ENCODE peak calls at places on chromosomes 16 and 17, in five cellular contexts. I is AG04449, U is upper lobe of right lung, H is stomach, X is uterus. L is an unnamed sample.
A peak's percentile ranks its signal among the peaks of the same experiment; 100 is the strongest.

GRCh38 chr17:78250891-78251772 is 19.7 kb downstream of the TMEM235 start:
- DNase-seq in H (peak; percentile 87), I (no peak), U (peak; percentile 94), X (peak; percentile 72), L (peak; percentile 61)

GRCh38 chr16:80824623-80825364 is 20.4 kb upstream of the CDYL2 start:
- DNase-seq in U (no peak), I (no peak), H (peak; percentile 39), X (no peak), L (peak; percentile 55)

GRCh38 chr16:85157813-85158701 is 45.8 kb upstream of the CIBAR2 start:
- DNase-seq in H (no peak), I (no peak), U (no peak), X (no peak), L (no peak)

GRCh38 chr16:78289844-78290277 is 190.4 kb downstream of the WWOX start:
- DNase-seq in H (no peak), U (no peak), I (no peak), X (no peak), L (no peak)

GRCh38 chr16:62077998-62078397 is 41.8 kb upstream of the CDH8 start:
- DNase-seq in X (no peak), I (no peak), U (no peak), H (no peak), L (no peak)

GRCh38 chr17:15649861-15650391 is 30.4 kb upstream of the FBXW10B start:
- DNase-seq in U (no peak), X (peak; percentile 61), I (no peak), H (peak; percentile 78), L (peak; percentile 18)

GRCh38 chr17:17732892-17733670 is 51.8 kb downstream of the RAI1 start:
- DNase-seq in H (peak; percentile 57), I (peak; percentile 54), U (no peak), X (no peak), L (no peak)

GRCh38 chr17:82188001-82188961 is 24.4 kb downstream of the CCDC57 start:
- DNase-seq in X (no peak), U (no peak), I (no peak), H (no peak), L (no peak)

GRCh38 chr17:68365469-68365868 is 74.2 kb downstream of the ARSG start:
- DNase-seq in H (no peak), I (no peak), X (no peak), U (no peak), L (no peak)

GRCh38 chr17:76700627-76701470 is 9.9 kb downstream of the MXRA7 start:
- DNase-seq in X (peak; percentile 89), U (no peak), H (no peak), I (peak; percentile 56), L (no peak)

GRCh38 chr17:28524476-28525415 is 18.6 kb downstream of the FOXN1 start:
- DNase-seq in I (peak; percentile 38), U (peak; percentile 80), X (no peak), H (peak; percentile 89), L (peak; percentile 13)

GRCh38 chr17:70217571-70217970 is 48.2 kb downstream of the KCNJ2 start:
- DNase-seq in U (no peak), I (no peak), H (no peak), X (no peak), L (no peak)

GRCh38 chr16:46768809-46769208 is 20.7 kb upstream of the MYLK3 start:
- DNase-seq in U (no peak), I (no peak), H (no peak), X (no peak), L (no peak)

GRCh38 chr17:76537578-76538280 is at the start of gene CYGB:
- DNase-seq in H (no peak), X (no peak), U (peak; percentile 75), I (no peak), L (no peak)

GRCh38 chr16:46787909-46788308 is 39.8 kb upstream of the MYLK3 start:
- DNase-seq in H (no peak), U (no peak), I (no peak), X (no peak), L (no peak)

GRCh38 chr17:2929881-2930533 is 133.4 kb downstream of the OR1D5 start:
- DNase-seq in I (no peak), H (peak; percentile 71), U (no peak), X (no peak), L (no peak)

GRCh38 chr17:8896641-8897635 is 29.5 kb upstream of the PIK3R6 start:
- DNase-seq in U (no peak), I (no peak), X (no peak), H (peak; percentile 11), L (no peak)

GRCh38 chr16:10514369-10515055 is 65.9 kb downstream of the EMP2 start:
- DNase-seq in X (peak; percentile 57), U (no peak), H (peak; percentile 65), I (peak; percentile 34), L (peak; percentile 48)

GRCh38 chr16:72832640-72833039 is 215.3 kb downstream of the ZFHX3 start:
- DNase-seq in I (no peak), X (peak; percentile 88), H (peak; percentile 86), U (peak; percentile 87), L (peak; percentile 48)

GRCh38 chr17:80948091-80948960 is 43.3 kb upstream of the CHMP6 start:
- DNase-seq in I (no peak), X (peak; percentile 14), U (peak; percentile 68), H (no peak), L (no peak)

GRCh38 chr17:74427048-74427762 is 4.7 kb upstream of the GPRC5C start:
- DNase-seq in X (no peak), H (peak; percentile 86), I (no peak), U (peak; percentile 69), L (no peak)

GRCh38 chr16:90077757-90078593 is 844 bp upstream of the PRDM7 start:
- DNase-seq in X (no peak), I (no peak), U (no peak), H (no peak), L (no peak)

GRCh38 chr16:55021595-55022475 is 91.2 kb downstream of the IRX5 start:
- DNase-seq in U (no peak), I (no peak), H (no peak), X (no peak), L (peak; percentile 46)

GRCh38 chr17:80364091-80364691 is 50.8 kb upstream of the ENDOV start:
- DNase-seq in U (no peak), I (no peak), X (no peak), H (no peak), L (no peak)

GRCh38 chr17:57257213-57257873 is 1.0 kb downstream of the MSI2 start:
- DNase-seq in H (no peak), I (no peak), X (no peak), U (no peak), L (no peak)

GRCh38 chr17:47733414-47734288 is 615 bp downstream of the TBX21 start:
- DNase-seq in X (no peak), U (peak; percentile 49), H (no peak), I (no peak), L (no peak)

GRCh38 chr16:74987027-74987681 is 2.2 kb upstream of the WDR59 start:
- DNase-seq in H (no peak), X (no peak), I (no peak), U (no peak), L (no peak)

GRCh38 chr16:74991593-74992403 is 6.9 kb upstream of the WDR59 start:
- DNase-seq in H (no peak), I (no peak), X (no peak), U (no peak), L (no peak)

GRCh38 chr16:74995986-74996385 is 2.8 kb upstream of the ZNRF1 start:
- DNase-seq in U (no peak), I (no peak), X (no peak), H (no peak), L (no peak)

GRCh38 chr16:74991268-74991592 is 6.3 kb upstream of the WDR59 start:
- DNase-seq in X (no peak), H (no peak), U (no peak), I (no peak), L (no peak)

DNA sequence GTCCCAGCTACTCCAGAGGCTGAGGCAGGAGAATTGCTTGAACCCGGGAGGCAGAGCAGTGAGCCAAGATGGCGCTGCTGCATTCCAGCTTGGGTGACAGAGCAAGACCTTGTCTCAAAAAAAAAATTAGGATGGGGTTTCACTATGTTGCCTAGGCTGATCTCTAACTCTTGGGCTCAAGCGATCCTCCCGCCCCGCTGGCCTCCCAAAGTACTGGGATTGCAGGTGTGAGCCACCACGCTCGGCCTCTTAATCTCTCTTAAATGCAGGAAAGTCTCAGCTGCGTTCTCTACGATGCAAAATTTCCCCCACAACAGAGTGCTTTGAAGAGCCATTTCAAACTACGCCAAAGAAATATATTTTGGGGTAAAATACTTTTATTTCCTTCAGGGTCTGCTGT is 5.9 kb upstream of the WDR59 start:
- DNase-seq in I (no peak), U (no peak), X (no peak), H (no peak), L (no peak)
- TF ChIP-seq CTCF in I (no peak), U (no peak), X (no peak), H (no peak), L (no peak)

DNA sequence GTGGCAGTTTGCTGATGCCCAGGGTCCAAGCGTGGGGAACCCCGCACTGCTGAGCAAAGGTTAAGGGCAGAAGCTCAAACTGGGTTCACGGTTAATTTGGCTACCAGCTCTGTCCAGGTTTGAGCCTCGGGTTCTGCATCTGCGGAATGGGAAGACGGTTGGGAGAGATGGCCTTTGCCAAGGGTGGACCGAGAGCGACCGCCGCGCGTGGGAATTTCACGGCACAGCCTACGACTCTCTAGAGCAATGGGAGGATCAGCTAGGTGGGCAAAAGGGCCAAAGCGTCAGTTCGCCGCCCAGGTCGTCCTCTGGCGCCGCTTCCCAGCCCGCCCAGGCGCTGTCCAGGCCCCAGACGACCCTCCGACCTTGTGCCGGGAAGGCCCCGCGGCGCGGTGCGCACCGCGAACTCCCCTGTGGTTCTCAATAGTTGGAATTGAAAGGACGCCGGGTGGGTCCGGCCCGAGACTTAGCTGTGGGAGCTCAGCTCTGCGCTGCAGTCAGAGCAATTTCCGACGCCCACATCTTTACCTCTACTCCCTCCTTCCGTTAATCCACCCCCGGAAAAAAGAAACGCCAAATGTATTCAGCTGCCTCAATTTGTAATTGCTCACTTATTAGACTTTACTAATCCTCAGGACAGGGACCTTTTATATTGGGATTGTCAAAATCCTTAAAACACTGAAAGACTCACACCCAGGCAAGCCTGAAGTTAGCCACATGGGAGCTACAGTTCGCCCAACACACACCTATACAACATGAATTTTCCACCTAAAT is 2.5 kb upstream of the HS3ST3B1 start:
- DNase-seq in U (no peak), X (no peak), I (no peak), H (no peak), L (no peak)
- H3K4me3 ChIP-seq in U (no peak overlapping the region), X (no peak overlapping the region), I (no peak overlapping the region), H (peak overlapping the region; percentile 46), L (no peak overlapping the region)

GRCh38 chr17:13017623-13018462 is at the start of gene ELAC2:
- DNase-seq in I (peak; percentile 96), H (peak; percentile 97), X (peak; percentile 97), U (peak; percentile 98), L (peak; percentile 98)
- TF ChIP-seq CTCF in I (no peak), H (no peak), X (no peak), U (peak; percentile 15), L (no peak)

GRCh38 chr17:29612094-29612403 is 10.7 kb downstream of the CORO6 start:
- DNase-seq in I (no peak), U (peak; percentile 61), X (no peak), H (no peak), L (no peak)

GRCh38 chr17:29614345-29615047 is 8.2 kb downstream of the CORO6 start:
- DNase-seq in I (no peak), X (no peak), H (no peak), U (no peak), L (no peak)

GRCh38 chr17:29613856-29614255 is 8.9 kb downstream of the CORO6 start:
- DNase-seq in I (no peak), U (no peak), X (no peak), H (no peak), L (no peak)

GRCh38 chr17:29612404-29613370 is 10.0 kb downstream of the CORO6 start:
- DNase-seq in X (no peak), I (no peak), H (no peak), U (no peak), L (no peak)

GRCh38 chr17:29613371-29613837 is 9.3 kb downstream of the CORO6 start:
- DNase-seq in H (peak; percentile 93), X (peak; percentile 90), I (no peak), U (peak; percentile 95), L (peak; percentile 39)
- H3K4me3 ChIP-seq in H (peak overlapping the region; percentile 49), X (no peak overlapping the region), I (peak overlapping the region; percentile 40), U (peak overlapping the region; percentile 42), L (no peak overlapping the region)